ENCODE peak calls at places on chromosomes 4 and X, in seven cellular contexts. P is left lung; F is HTR-8/SVneo; Y is iris pigment epithelial cell; D is astrocyte of the hippocampus; L is NCI-H1092; S is stimulated activated CD4-positive, alpha-beta T cell treated with anti-CD3 and anti-CD28 coated beads, TNF-alpha, amount 100 ng/mL, for 1 hour. V is an unnamed sample.

GRCh38 chrX:121333942-121334341 is 286.5 kb downstream of the GLUD2 start:
- DNase-seq in P (no peak), F (no peak), Y (no peak), D (no peak), L (no peak), S (no peak), V (no peak)

GRCh38 chr4:168867128-168867527 is 142.9 kb downstream of the CBR4 start:
- DNase-seq in P (no peak), F (no peak), Y (no peak), D (no peak), L (no peak), S (no peak), V (no peak)

GRCh38 chrX:47576021-47576898 is 6.0 kb upstream of the TIMP1 start:
- DNase-seq in P (no peak), F (no peak), Y (no peak), D (no peak), L (no peak), S (no peak), V (no peak)

GRCh38 chrX:100864967-100865366 is 9.2 kb downstream of the NOX1 start:
- DNase-seq in P (no peak), F (no peak), Y (peak; percentile 65), D (peak; percentile 57), L (no peak), S (no peak), V (no peak)

GRCh38 chrX:30949554-30949953 is 60.5 kb upstream of the TAB3 start:
- DNase-seq in P (no peak), F (no peak), Y (no peak), D (no peak), L (no peak), S (no peak), V (no peak)

GRCh38 chr4:113969935-113970334 is 9.5 kb downstream of the ARSJ start:
- DNase-seq in P (no peak), F (no peak), Y (no peak), D (no peak), L (no peak), S (no peak), V (no peak)

GRCh38 chr4:62377700-62378099 is 1177.6 kb downstream of the ADGRL3 start:
- DNase-seq in P (no peak), F (no peak), Y (no peak), D (no peak), L (no peak), S (no peak), V (no peak)

GRCh38 chr4:76198411-76199237 is 15.0 kb downstream of the SCARB2 start:
- DNase-seq in P (no peak), F (no peak), Y (peak; percentile 88), D (peak; percentile 80), L (peak; percentile 87), S (no peak), V (peak; percentile 54)

GRCh38 chr4:90293320-90293719 is 166.1 kb downstream of the CCSER1 start:
- DNase-seq in P (no peak), F (no peak), Y (peak; percentile 36), D (peak; percentile 15), L (no peak), S (no peak), V (no peak)

V was measured in lower lobe of right lung.